ENCODE peak calls at places on chromosomes 1 and 21, in four cellular contexts. K is IMR-90, C is A549, D is fibroblast of pulmonary artery. E is an unnamed sample.

GRCh38 chr21:43365611-43366426 is 61.1 kb downstream of the SIK1 start:
- DNase-seq in K (no peak), C (no peak), D (peak), E (peak)

GRCh38 chr1:229101475-229101874 is 169.4 kb upstream of the RAB4A start:
- DNase-seq in K (no peak), C (no peak), D (no peak), E (no peak)

GRCh38 chr21:27269646-27270045 is 302.8 kb upstream of the ADAMTS5 start:
- DNase-seq in K (peak), C (no peak), D (peak), E (no peak)

GRCh38 chr1:160862151-160863061 is at the start of gene CD244:
- DNase-seq in K (no peak), C (no peak), D (peak), E (no peak)

GRCh38 chr1:179177182-179177581 is 52.3 kb downstream of the ABL2 start:
- DNase-seq in K (peak), C (no peak), D (peak), E (no peak)

GRCh38 chr1:183226361-183226760 is 40.3 kb downstream of the LAMC2 start:
- DNase-seq in K (no peak), C (no peak), D (no peak), E (no peak)

GRCh38 chr1:247448107-247448778 is 9.7 kb downstream of the OR2B11 start:
- DNase-seq in K (peak), C (peak), D (peak), E (no peak)

GRCh38 chr1:19476440-19477190 is 8.7 kb downstream of the CAPZB start:
- DNase-seq in K (peak), C (no peak), D (peak), E (no peak)

GRCh38 chr1:180821970-180822369 is 90.7 kb upstream of the KIAA1614 start:
- DNase-seq in K (no peak), C (no peak), D (no peak), E (no peak)

GRCh38 chr1:210728437-210729149 is 399.9 kb downstream of the HHAT start:
- DNase-seq in K (no peak), C (no peak), D (no peak), E (no peak)

DNA sequence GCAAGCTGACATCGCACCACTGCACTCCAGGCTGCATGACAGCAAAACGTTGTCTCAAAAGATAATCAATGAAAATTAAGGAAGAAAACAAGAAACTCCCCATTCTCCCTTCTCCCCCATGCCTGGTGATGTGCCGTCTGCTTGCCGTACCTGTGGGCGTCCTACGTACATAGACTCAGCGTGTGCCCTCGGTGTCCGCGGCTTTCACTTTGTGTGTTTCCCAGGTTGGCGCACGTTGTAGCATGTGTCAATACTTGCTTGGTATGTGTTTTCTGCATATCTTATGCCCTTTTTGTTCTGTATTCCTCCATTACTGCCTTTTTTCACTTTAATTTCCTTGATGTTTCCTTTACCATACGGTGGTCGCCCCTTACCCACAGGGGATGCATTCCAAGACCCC is 53.8 kb downstream of the PCNT start:
- DNase-seq in K (no peak), C (no peak), D (no peak), E (no peak)
- H3K4me3 ChIP-seq in K (no peak), C (no peak), D (no peak), E (no peak)

GRCh38 chr1:2412773-2413494 is 570 bp upstream of the PEX10 start:
- DNase-seq in K (peak), C (peak), D (peak), E (peak)
- TF ChIP-seq CTCF in K (no peak), C (no peak), D (no peak), E (no peak)

GRCh38 chr1:15758953-15759661 is 512 bp downstream of the FBLIM1 start:
- DNase-seq in K (no peak), C (peak), D (no peak), E (peak)

GRCh38 chr1:15756143-15757015 is 2.2 kb upstream of the FBLIM1 start:
- DNase-seq in K (no peak), C (no peak), D (no peak), E (peak)

GRCh38 chr1:15757016-15757543 is 1.5 kb upstream of the FBLIM1 start:
- DNase-seq in K (no peak), C (no peak), D (no peak), E (no peak)

GRCh38 chr1:15758537-15758936 is at the start of gene FBLIM1:
- DNase-seq in K (no peak), C (no peak), D (peak), E (peak)

DNA sequence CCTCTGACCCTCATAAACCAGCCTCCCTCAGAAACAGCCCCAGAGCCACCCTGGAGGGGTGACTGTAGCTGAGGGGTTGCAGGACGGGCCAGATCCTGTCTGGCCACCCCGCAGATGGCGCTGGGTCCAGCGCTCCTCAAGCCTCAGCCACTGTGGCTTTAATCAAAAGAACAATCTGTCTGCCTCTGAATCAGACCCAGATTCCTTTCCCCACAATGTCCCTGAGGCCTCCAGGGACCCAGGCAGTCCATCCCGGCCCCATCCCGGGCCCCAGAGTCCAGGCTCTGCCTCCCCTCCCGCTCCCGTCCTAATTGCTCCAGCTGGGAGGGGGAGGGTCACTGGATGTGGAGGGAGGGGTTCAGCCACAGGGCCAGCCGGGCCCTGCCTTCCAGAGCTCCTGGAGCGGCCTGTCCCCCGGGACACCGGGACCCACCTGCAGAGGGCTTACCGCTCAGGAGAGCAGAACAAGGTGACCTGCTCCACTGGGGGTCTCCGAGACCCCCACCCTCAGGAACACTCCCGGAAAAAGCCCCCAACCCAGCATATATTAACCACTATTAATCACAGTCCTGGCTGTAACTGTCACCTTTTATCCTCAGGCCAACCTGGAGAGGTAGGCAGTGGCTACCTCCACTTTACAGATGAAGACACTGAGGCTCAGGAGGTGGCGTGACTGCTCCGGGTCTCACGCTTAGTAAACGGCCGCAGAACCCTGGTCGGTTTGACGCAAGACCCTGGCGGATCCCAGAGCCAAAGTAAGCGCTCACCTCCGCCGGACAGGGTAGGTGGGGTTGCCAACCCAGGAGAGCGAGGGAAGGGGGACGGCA is 807 bp upstream of the FBLIM1 start:
- DNase-seq in K (peak), C (no peak), D (peak), E (no peak)
- H3K4me3 ChIP-seq in K (peak), C (peak), D (peak), E (peak)

GRCh38 chr1:192170196-192170984 is 12.1 kb downstream of the RGS18 start:
- DNase-seq in K (peak), C (no peak), D (no peak), E (no peak)

GRCh38 chr1:192171123-192171522 is 12.9 kb downstream of the RGS18 start:
- DNase-seq in K (peak), C (no peak), D (no peak), E (no peak)

GRCh38 chr1:192168964-192169363 is 10.7 kb downstream of the RGS18 start:
- DNase-seq in K (no peak), C (no peak), D (no peak), E (no peak)

GRCh38 chr1:192167941-192168685 is 9.9 kb downstream of the RGS18 start:
- DNase-seq in K (peak), C (no peak), D (peak), E (no peak)
- TF ChIP-seq CTCF in K (no peak), C (no peak), D (no peak), E (no peak)

GRCh38 chr1:40396420-40396819 is 22.9 kb downstream of the SMAP2 start:
- DNase-seq in K (no peak), C (no peak), D (no peak), E (no peak)
- H3K4me3 ChIP-seq in K (no peak), C (no peak), D (no peak), E (no peak)

DNA sequence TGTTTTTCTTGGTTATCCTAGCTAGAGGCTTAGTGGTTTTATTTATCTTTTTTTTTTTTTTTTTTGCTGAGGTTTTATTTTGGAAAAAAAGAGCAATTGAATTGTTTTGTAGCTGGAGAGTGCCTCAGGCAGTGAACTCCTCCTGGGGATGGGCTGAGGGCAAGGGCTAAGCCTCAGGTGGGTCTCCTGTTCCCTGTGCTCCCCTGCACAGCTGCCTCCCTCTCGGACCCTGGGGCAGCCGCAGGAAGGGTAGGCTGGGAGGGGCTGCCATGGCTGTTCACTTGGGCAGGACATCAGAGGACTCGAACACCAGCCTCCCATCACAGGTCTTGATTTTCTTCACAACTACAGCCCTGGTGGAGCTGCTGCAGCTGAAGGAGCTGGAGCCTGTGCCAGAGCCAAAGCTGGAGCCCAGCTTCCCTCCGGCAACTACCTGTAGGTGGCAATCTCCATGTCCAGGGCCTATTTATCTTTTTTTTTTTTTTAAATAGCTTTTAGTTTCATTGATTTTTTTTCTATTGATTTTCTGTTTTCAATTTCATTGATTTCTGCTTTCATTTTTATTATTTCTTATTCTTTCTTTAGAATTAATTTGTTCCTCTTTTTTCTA is 28.9 kb downstream of the LEPR start:
- DNase-seq in K (no peak), C (no peak), D (no peak), E (no peak)
- TF ChIP-seq CTCF in K (no peak), C (no peak), D (no peak), E (peak)

GRCh38 chr1:91552596-91552995 is 51.9 kb downstream of the CDC7 start:
- DNase-seq in K (no peak), C (no peak), D (peak), E (no peak)
- H3K4me3 ChIP-seq in K (no peak), C (no peak), D (no peak), E (no peak)

E was measured in pancreas.